ENCODE peak calls at places on chromosomes 7 and 10, in five cellular contexts. Q is Peyer's patch, O is prostate gland, P is GM23248, U is SJSA1. M is an unnamed sample.

GRCh38 chr7:152086513-152086912 is 61.0 kb downstream of the GALNT11 start:
- DNase-seq in Q (no peak), O (no peak), P (no peak), U (no peak), M (no peak)

GRCh38 chr7:47367369-47367768 is 214.5 kb downstream of the TNS3 start:
- DNase-seq in Q (no peak), O (no peak), P (no peak), U (no peak), M (no peak)

GRCh38 chr10:124249812-124250432 is 156.5 kb upstream of the CHST15 start:
- DNase-seq in Q (no peak), O (no peak), P (no peak), U (no peak), M (no peak)

GRCh38 chr10:13525683-13526082 is 3.1 kb downstream of the BEND7 start:
- DNase-seq in Q (no peak), O (no peak), P (no peak), U (no peak), M (no peak)

GRCh38 chr7:50660040-50660829 is 95.0 kb upstream of the DDC start:
- DNase-seq in Q (no peak), O (no peak), P (no peak), U (peak; percentile 31), M (no peak)

GRCh38 chr7:73520673-73521635 is 1.1 kb downstream of the BAZ1B start:
- DNase-seq in Q (no peak), O (no peak), P (peak; percentile 65), U (no peak), M (no peak)

GRCh38 chr10:1610986-1611770 is 126.1 kb downstream of the ADARB2 start:
- DNase-seq in Q (no peak), O (no peak), P (no peak), U (no peak), M (no peak)

GRCh38 chr7:151091003-151091402 is 4.7 kb downstream of the AGAP3 start:
- DNase-seq in Q (no peak), O (no peak), P (no peak), U (no peak), M (no peak)

GRCh38 chr7:150405584-150406310 is 26.6 kb downstream of the ZNF775 start:
- DNase-seq in Q (no peak), O (no peak), P (peak; percentile 62), U (no peak), M (no peak)

GRCh38 chr10:71262817-71263216 is 50.4 kb downstream of the UNC5B start:
- DNase-seq in Q (no peak), O (no peak), P (no peak), U (no peak), M (no peak)

GRCh38 chr10:71260622-71261325 is 48.4 kb downstream of the UNC5B start:
- DNase-seq in Q (no peak), O (no peak), P (peak; percentile 96), U (peak; percentile 59), M (peak; percentile 88)

GRCh38 chr10:71263376-71263775 is 51.0 kb downstream of the UNC5B start:
- DNase-seq in Q (no peak), O (no peak), P (no peak), U (no peak), M (no peak)

GRCh38 chr10:71259815-71260501 is 47.6 kb downstream of the UNC5B start:
- DNase-seq in Q (no peak), O (peak; percentile 50), P (peak; percentile 58), U (no peak), M (no peak)

GRCh38 chr10:71262027-71262426 is 49.7 kb downstream of the UNC5B start:
- DNase-seq in Q (no peak), O (no peak), P (no peak), U (no peak), M (no peak)
- H3K27ac ChIP-seq in Q (no peak overlapping the region), O (no peak overlapping the region), P (no peak overlapping the region), U (no peak overlapping the region), M (no peak overlapping the region)

GRCh38 chr7:157138101-157138423 is 664 bp upstream of the UBE3C start:
- DNase-seq in Q (no peak), O (no peak), P (no peak), U (no peak), M (no peak)

GRCh38 chr7:157138424-157139141 is at the start of gene UBE3C:
- DNase-seq in Q (peak; percentile 93), O (peak; percentile 81), P (peak; percentile 97), U (peak; percentile 87), M (peak; percentile 75)

GRCh38 chr7:157139142-157140117 is 704 bp downstream of the UBE3C start:
- DNase-seq in Q (peak; percentile 73), O (peak; percentile 31), P (peak; percentile 80), U (peak; percentile 46), M (no peak)

GRCh38 chr7:157133304-157133703 is 5.4 kb upstream of the UBE3C start:
- DNase-seq in Q (no peak), O (no peak), P (no peak), U (no peak), M (no peak)

DNA sequence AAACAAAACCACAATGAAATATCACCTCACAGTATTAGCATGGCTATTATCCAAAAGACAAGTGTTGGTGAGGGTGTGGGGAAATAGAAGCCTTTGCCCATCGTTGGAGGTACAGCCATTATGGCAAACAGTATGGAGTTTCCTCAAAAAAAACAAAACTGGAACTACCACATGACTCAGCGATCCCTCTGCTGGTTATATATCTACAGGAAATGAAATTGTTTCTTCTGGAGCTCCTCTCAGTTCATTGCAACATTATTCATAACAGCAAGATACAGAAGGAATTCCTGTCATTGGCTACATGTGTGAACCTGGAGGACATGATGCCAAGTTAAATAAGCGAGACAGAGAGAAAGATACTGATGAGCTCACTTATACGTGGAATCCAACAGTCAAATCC is 2.4 kb upstream of the UBE3C start:
- DNase-seq in Q (no peak), O (no peak), P (peak; percentile 90), U (no peak), M (peak; percentile 43)
- H3K27ac ChIP-seq in Q (no peak overlapping the region), O (no peak overlapping the region), P (peak overlapping the region; percentile 35), U (no peak overlapping the region), M (peak overlapping the region; percentile 65)

DNA sequence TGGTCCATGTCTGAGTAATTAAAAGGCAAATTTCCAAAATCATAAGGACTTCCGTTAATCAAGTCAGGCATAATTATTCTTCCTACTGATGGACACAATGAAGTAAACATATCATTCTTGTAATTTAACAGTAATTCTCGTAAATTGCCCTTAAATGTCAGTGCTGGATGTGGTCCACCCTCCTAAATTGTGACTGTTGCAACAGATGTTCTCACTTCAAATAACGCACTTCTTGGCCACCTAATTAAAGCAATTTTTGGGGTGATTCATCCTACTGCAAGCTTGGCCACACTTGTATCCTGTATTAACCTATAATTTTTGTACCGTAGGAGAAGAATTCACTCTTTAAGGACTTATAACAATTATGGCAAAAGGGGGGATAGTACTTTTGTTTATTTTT is 1.9 kb downstream of the COL1A2 start:
- DNase-seq in Q (no peak), O (no peak), P (peak; percentile 81), U (no peak), M (no peak)
- H3K27ac ChIP-seq in Q (peak overlapping the region; percentile 81), O (peak overlapping the region; percentile 63), P (peak overlapping the region; percentile 100), U (peak overlapping the region; percentile 98), M (peak overlapping the region; percentile 98)

DNA sequence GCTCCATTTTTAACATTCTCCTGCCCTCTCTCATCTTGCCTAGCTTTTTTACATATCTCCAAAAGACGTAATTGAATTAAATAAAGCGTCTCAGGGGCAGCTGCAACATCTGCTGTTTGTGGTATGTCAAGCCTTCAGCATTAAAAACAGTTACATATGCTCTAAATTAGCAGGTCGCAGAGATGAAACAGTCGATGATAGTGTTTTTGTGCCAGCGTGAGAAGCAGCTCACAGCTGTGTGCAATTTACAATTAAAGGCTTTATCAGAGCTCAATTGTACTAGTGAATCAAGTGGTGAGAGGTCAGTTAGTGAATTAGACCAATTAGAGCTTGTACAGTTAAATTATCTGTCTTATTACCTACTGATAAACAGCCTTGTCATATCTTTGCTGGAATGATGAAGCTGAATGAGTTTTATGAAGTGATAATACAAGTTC is 522.3 kb downstream of the ETV1 start:
- DNase-seq in Q (no peak), O (no peak), P (no peak), U (no peak), M (no peak)
- H3K27ac ChIP-seq in Q (no peak overlapping the region), O (no peak overlapping the region), P (no peak overlapping the region), U (no peak overlapping the region), M (no peak overlapping the region)

GRCh38 chr10:102245101-102245931 is at the start of gene GBF1:
- DNase-seq in Q (peak; percentile 93), O (peak; percentile 95), P (peak; percentile 99), U (peak; percentile 95), M (peak; percentile 99)
- H3K27ac ChIP-seq in Q (peak within 1 kb of the TSS; percentile 92), O (peak within 1 kb of the TSS; percentile 79), P (peak within 1 kb of the TSS; percentile 88), U (peak within 1 kb of the TSS; percentile 42), M (peak within 1 kb of the TSS; percentile 83)

DNA sequence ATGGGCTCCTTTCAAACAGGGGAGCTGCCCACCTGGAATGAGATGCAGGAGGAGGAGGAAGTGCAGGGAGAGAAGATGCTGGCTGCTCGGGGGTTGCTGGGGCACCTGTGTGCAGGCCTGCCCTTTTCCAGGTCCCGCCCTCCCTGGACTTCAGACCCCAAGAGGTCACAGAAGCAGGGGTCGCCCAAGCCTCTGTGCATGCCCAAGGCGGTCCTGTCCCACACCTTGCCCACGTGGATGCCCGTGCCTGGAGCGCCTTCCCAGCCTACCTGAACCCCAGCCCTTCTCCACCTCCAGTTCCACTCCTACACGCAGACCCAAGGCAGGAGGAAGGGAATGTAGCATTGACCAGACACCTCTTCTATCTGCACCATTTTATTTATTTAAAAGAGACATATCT is 71.3 kb downstream of the SH3PXD2A start:
- DNase-seq in Q (no peak), O (no peak), P (no peak), U (no peak), M (no peak)
- H3K27ac ChIP-seq in Q (peak overlapping the region; percentile 39), O (no peak overlapping the region), P (no peak overlapping the region), U (no peak overlapping the region), M (no peak overlapping the region)

GRCh38 chr7:129843982-129844840 is 108.5 kb downstream of the UBE2H start:
- DNase-seq in Q (no peak), O (no peak), P (peak; percentile 21), U (no peak), M (no peak)
- H3K27ac ChIP-seq in Q (no peak overlapping the region), O (no peak overlapping the region), P (no peak overlapping the region), U (no peak overlapping the region), M (no peak overlapping the region)

GRCh38 chr10:59362184-59362966 is at the start of gene FAM13C:
- DNase-seq in Q (peak; percentile 67), O (peak; percentile 83), P (peak; percentile 70), U (peak; percentile 53), M (no peak)

GRCh38 chr10:59361659-59362183 is 628 bp downstream of the FAM13C start:
- DNase-seq in Q (no peak), O (no peak), P (peak; percentile 34), U (no peak), M (no peak)

GRCh38 chr10:59360605-59361515 is 1.5 kb downstream of the FAM13C start:
- DNase-seq in Q (no peak), O (peak; percentile 24), P (no peak), U (no peak), M (no peak)

GRCh38 chr10:59354434-59354833 is 7.9 kb downstream of the FAM13C start:
- DNase-seq in Q (no peak), O (no peak), P (no peak), U (no peak), M (no peak)

GRCh38 chr10:59358576-59358975 is 3.8 kb downstream of the FAM13C start:
- DNase-seq in Q (no peak), O (no peak), P (no peak), U (no peak), M (no peak)
- H3K27ac ChIP-seq in Q (no peak overlapping the region), O (peak overlapping the region; percentile 96), P (no peak overlapping the region), U (no peak overlapping the region), M (no peak overlapping the region)

M was measured in AG04450.